ENCODE peak calls at places on chromosomes 7 and 10, in eight cellular contexts. V, Y, F, S, Q, D, M and L are unnamed samples.

GRCh38 chr7:158782638-158783490 is 46.4 kb downstream of the ESYT2 start:
- DNase-seq in S (peak; percentile 59), Y (peak; percentile 43), Q (no peak), D (peak; percentile 75), M (no peak), F (no peak), V (no peak), L (peak; percentile 51)

GRCh38 chr7:158560386-158560785 is 27.2 kb downstream of the PTPRN2 start:
- DNase-seq in S (no peak), F (no peak), D (no peak), V (no peak), Y (no peak), M (no peak), Q (no peak), L (no peak)

GRCh38 chr7:118013252-118014010 is 140.2 kb upstream of the CTTNBP2 start:
- DNase-seq in M (no peak), V (no peak), Q (no peak), D (no peak), Y (no peak), S (no peak), F (no peak), L (no peak)

GRCh38 chr7:158129037-158130022 is 458.3 kb downstream of the PTPRN2 start:
- DNase-seq in Q (no peak), M (no peak), Y (no peak), D (no peak), S (no peak), F (no peak), V (no peak), L (no peak)

GRCh38 chr10:46255696-46256355 is 31.0 kb upstream of the ANTXRL start:
- DNase-seq in S (peak; percentile 34), Y (peak; percentile 89), V (no peak), M (peak; percentile 9), Q (peak; percentile 85), D (peak; percentile 75), F (no peak), L (peak; percentile 68)

GRCh38 chr7:55325371-55325792 is 39.8 kb upstream of the LANCL2 start:
- DNase-seq in Y (peak; percentile 50), D (no peak), Q (no peak), F (no peak), V (peak; percentile 85), S (peak; percentile 37), M (peak; percentile 95), L (peak; percentile 63)

GRCh38 chr7:75937958-75938786 is 23.2 kb downstream of the POR start:
- DNase-seq in F (no peak), V (peak; percentile 95), Q (no peak), S (peak; percentile 72), M (peak; percentile 86), Y (peak; percentile 97), D (peak; percentile 93), L (peak; percentile 64)

GRCh38 chr7:25951414-25952276 is 200.4 kb upstream of the NFE2L3 start:
- DNase-seq in F (no peak), M (no peak), Y (peak; percentile 29), Q (no peak), V (no peak), D (no peak), S (peak; percentile 33), L (no peak)

GRCh38 chr10:122149138-122149606 is 121.9 kb upstream of the BTBD16 start:
- DNase-seq in D (no peak), F (no peak), V (no peak), S (no peak), Y (no peak), Q (no peak), M (no peak), L (no peak)

GRCh38 chr10:59036311-59037017 is 140.0 kb upstream of the PHYHIPL start:
- DNase-seq in V (no peak), Y (no peak), Q (no peak), D (no peak), F (no peak), S (no peak), M (no peak), L (no peak)

GRCh38 chr10:104121485-104122272 is at the start of gene SFR1:
- DNase-seq in Q (peak; percentile 99), M (peak; percentile 95), V (peak; percentile 96), Y (peak; percentile 99), F (peak; percentile 92), S (peak; percentile 98), D (peak; percentile 99), L (peak; percentile 98)
- TF ChIP-seq CTCF in Q (peak; percentile 22), M (peak; percentile 31), V (peak; percentile 55), Y (peak; percentile 40), F (peak; percentile 35), S (peak; percentile 37), D (peak; percentile 69), L (peak; percentile 52)

GRCh38 chr7:129828989-129829676 is 123.6 kb downstream of the UBE2H start:
- DNase-seq in M (no peak), S (no peak), F (no peak), Y (no peak), V (no peak), D (no peak), Q (peak; percentile 77), L (no peak)
- TF ChIP-seq CTCF in M (no peak), S (no peak), F (no peak), Y (no peak), V (no peak), D (no peak), Q (no peak), L (no peak)

GRCh38 chr7:6447589-6448210 is at the start of gene DAGLB:
- DNase-seq in V (peak; percentile 79), S (peak; percentile 88), F (peak; percentile 40), Y (peak; percentile 91), D (peak; percentile 93), Q (peak; percentile 91), M (peak; percentile 63), L (peak; percentile 92)
- TF ChIP-seq CTCF in V (no peak), S (no peak), F (no peak), Y (peak; percentile 12), D (no peak), Q (no peak), M (no peak), L (no peak)

DNA sequence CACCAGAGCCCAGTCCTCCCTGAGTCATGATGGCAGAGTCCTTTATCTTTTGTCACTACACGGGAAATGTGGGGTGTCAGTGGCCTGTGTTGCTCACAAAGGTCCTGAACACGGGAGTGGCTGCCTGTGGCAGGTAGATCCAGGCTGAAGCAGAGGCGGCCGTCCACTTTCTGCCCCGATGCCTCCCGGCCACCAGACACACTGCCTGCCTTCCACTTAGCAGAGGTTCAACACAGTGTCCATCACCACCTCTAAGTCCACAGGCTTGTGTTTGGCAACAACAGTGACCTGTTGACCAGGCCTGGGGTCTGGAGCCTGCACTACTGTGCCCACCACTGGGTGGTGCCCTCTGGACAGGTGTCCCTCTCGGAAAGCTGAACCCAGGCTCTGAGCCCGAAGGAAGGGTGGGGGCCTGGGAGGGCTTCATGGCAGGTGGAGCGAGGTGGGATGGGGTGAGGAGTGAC is 49.9 kb upstream of the CAMK2B start:
- DNase-seq in M (no peak), Y (no peak), Q (no peak), S (no peak), V (no peak), D (peak; percentile 20), F (no peak), L (no peak)
- TF ChIP-seq CTCF in M (no peak), Y (peak; percentile 26), Q (no peak), S (no peak), V (no peak), D (peak; percentile 19), F (no peak), L (no peak)

GRCh38 chr10:64079341-64079740 is 558.1 kb downstream of the REEP3 start:
- DNase-seq in D (no peak), V (no peak), Q (no peak), F (no peak), Y (no peak), M (no peak), S (no peak), L (no peak)

GRCh38 chr10:64080071-64080470 is 558.9 kb downstream of the REEP3 start:
- DNase-seq in Y (peak; percentile 59), F (no peak), S (no peak), V (no peak), Q (no peak), D (no peak), M (peak; percentile 1), L (no peak)

GRCh38 chr10:64075604-64076003 is 554.4 kb downstream of the REEP3 start:
- DNase-seq in D (no peak), V (no peak), Q (no peak), F (no peak), Y (no peak), S (no peak), M (no peak), L (no peak)

GRCh38 chr10:64071218-64071617 is 550.0 kb downstream of the REEP3 start:
- DNase-seq in V (no peak), Q (no peak), M (peak; percentile 32), D (no peak), Y (no peak), S (no peak), F (no peak), L (no peak)

GRCh38 chr10:64076322-64076940 is 555.2 kb downstream of the REEP3 start:
- DNase-seq in Q (no peak), F (no peak), V (no peak), M (no peak), D (no peak), Y (no peak), S (no peak), L (no peak)
- TF ChIP-seq CTCF in Q (no peak), F (no peak), V (no peak), M (no peak), D (no peak), Y (no peak), S (no peak), L (no peak)

GRCh38 chr10:132442636-132443035 is 45.6 kb downstream of the PWWP2B start:
- DNase-seq in Y (no peak), Q (no peak), D (no peak), S (no peak), V (no peak), M (no peak), F (no peak), L (no peak)

GRCh38 chr10:132439424-132440163 is 42.6 kb downstream of the PWWP2B start:
- DNase-seq in V (no peak), M (no peak), Y (no peak), S (no peak), F (no peak), Q (no peak), D (no peak), L (no peak)

GRCh38 chr10:132440791-132441565 is 44.0 kb downstream of the PWWP2B start:
- DNase-seq in M (no peak), Q (no peak), Y (no peak), D (no peak), S (no peak), F (no peak), V (no peak), L (no peak)

GRCh38 chr10:132443605-132443997 is 46.6 kb downstream of the PWWP2B start:
- DNase-seq in Q (peak; percentile 84), D (peak; percentile 51), Y (peak; percentile 68), V (no peak), S (no peak), M (no peak), F (no peak), L (peak; percentile 27)

GRCh38 chr10:132441818-132442217 is 44.8 kb downstream of the PWWP2B start:
- DNase-seq in Q (no peak), F (no peak), M (no peak), D (no peak), S (no peak), V (no peak), Y (no peak), L (no peak)
- TF ChIP-seq CTCF in Q (no peak), F (no peak), M (no peak), D (no peak), S (no peak), V (no peak), Y (no peak), L (no peak)